ENCODE peak calls at places on chromosomes 3 and 15, in four cellular contexts. One of them, this sample, is unnamed.

GRCh38 chr3:141050576-141050912 is 603 bp upstream of the SPSB4 start:
- DNase-seq in HFFc6: no peak
- DNase-seq in Calu3: no peak
- DNase-seq in astrocyte: no peak
- DNase-seq in this sample: no peak

GRCh38 chr15:43225201-43225949 is 4.6 kb upstream of the EPB42 start:
- DNase-seq in HFFc6: peak
- DNase-seq in Calu3: peak
- DNase-seq in astrocyte: peak
- DNase-seq in this sample: no peak

GRCh38 chr15:30043211-30043655 is 39.5 kb upstream of the GOLGA8J start:
- DNase-seq in HFFc6: no peak
- DNase-seq in Calu3: no peak
- DNase-seq in astrocyte: peak
- DNase-seq in this sample: no peak

GRCh38 chr15:89163271-89164055 is 57.9 kb downstream of the RLBP1 start:
- DNase-seq in HFFc6: no peak
- DNase-seq in Calu3: no peak
- DNase-seq in astrocyte: no peak
- DNase-seq in this sample: no peak

GRCh38 chr3:181855825-181856224 is 144.1 kb downstream of the SOX2 start:
- DNase-seq in HFFc6: no peak
- DNase-seq in Calu3: no peak
- DNase-seq in astrocyte: peak
- DNase-seq in this sample: no peak

GRCh38 chr3:150150633-150151032 is 179.9 kb upstream of the PFN2 start:
- DNase-seq in HFFc6: peak
- DNase-seq in Calu3: no peak
- DNase-seq in astrocyte: no peak
- DNase-seq in this sample: no peak

GRCh38 chr3:171817074-171817748 is 6.9 kb upstream of the PLD1 start:
- DNase-seq in HFFc6: no peak
- DNase-seq in Calu3: no peak
- DNase-seq in astrocyte: no peak
- DNase-seq in this sample: no peak

GRCh38 chr3:39415983-39416382 is 9.5 kb downstream of the RPSA start:
- DNase-seq in HFFc6: no peak
- DNase-seq in Calu3: no peak
- DNase-seq in astrocyte: no peak
- DNase-seq in this sample: no peak

GRCh38 chr15:55282284-55282833 is 7.3 kb downstream of the RAB27A start:
- DNase-seq in HFFc6: peak
- DNase-seq in Calu3: peak
- DNase-seq in astrocyte: peak
- DNase-seq in this sample: no peak

GRCh38 chr3:4749567-4750002 is 229.7 kb upstream of the BHLHE40 start:
- DNase-seq in HFFc6: no peak
- DNase-seq in Calu3: no peak
- DNase-seq in astrocyte: no peak
- DNase-seq in this sample: no peak

GRCh38 chr15:40937762-40938529 is 8.8 kb downstream of the DLL4 start:
- DNase-seq in HFFc6: peak
- DNase-seq in Calu3: peak
- DNase-seq in astrocyte: no peak
- DNase-seq in this sample: no peak

GRCh38 chr15:84871428-84871985 is 13.0 kb upstream of the SLC28A1 start:
- DNase-seq in HFFc6: no peak
- DNase-seq in Calu3: no peak
- DNase-seq in astrocyte: no peak
- DNase-seq in this sample: no peak

GRCh38 chr15:25671132-25671531 is 192.0 kb downstream of the ATP10A start:
- DNase-seq in HFFc6: peak
- DNase-seq in Calu3: no peak
- DNase-seq in astrocyte: peak
- DNase-seq in this sample: no peak
- TF ChIP-seq CTCF in HFFc6: no peak
- TF ChIP-seq CTCF in Calu3: no peak
- TF ChIP-seq CTCF in astrocyte: no peak
- TF ChIP-seq CTCF in this sample: no peak

DNA sequence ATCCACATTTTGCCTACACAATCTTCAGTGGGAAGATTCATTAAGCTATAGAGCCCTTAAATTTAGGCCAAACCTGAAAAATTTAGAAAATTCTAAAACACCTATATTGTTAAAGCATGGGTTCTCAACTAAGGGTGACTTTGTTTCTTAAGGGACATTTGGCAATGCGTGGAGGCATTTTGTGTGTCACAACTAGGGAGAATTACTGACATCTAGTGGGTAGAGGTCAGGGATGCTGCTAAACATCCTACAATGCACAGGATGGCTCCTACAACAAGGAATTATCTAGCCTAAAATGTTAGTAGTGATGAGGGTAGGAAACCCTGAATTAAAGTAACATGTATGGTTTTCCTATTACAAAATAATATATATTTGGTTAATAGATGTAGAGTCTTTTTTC is 55.8 kb downstream of the TBC1D5 start:
- DNase-seq in HFFc6: peak
- DNase-seq in Calu3: no peak
- DNase-seq in astrocyte: no peak
- DNase-seq in this sample: no peak
- TF ChIP-seq CTCF in HFFc6: peak
- TF ChIP-seq CTCF in Calu3: no peak
- TF ChIP-seq CTCF in astrocyte: no peak
- TF ChIP-seq CTCF in this sample: no peak

GRCh38 chr15:60842694-60843093 is 363.8 kb upstream of the ICE2 start:
- DNase-seq in HFFc6: no peak
- DNase-seq in Calu3: no peak
- DNase-seq in astrocyte: no peak
- DNase-seq in this sample: no peak

GRCh38 chr15:60838206-60838605 is 359.3 kb upstream of the ICE2 start:
- DNase-seq in HFFc6: no peak
- DNase-seq in Calu3: no peak
- DNase-seq in astrocyte: no peak
- DNase-seq in this sample: no peak

GRCh38 chr15:60843482-60843881 is 364.5 kb upstream of the ICE2 start:
- DNase-seq in HFFc6: no peak
- DNase-seq in Calu3: no peak
- DNase-seq in astrocyte: no peak
- DNase-seq in this sample: no peak

GRCh38 chr15:60840703-60841411 is 361.9 kb upstream of the ICE2 start:
- DNase-seq in HFFc6: no peak
- DNase-seq in Calu3: no peak
- DNase-seq in astrocyte: no peak
- DNase-seq in this sample: no peak

GRCh38 chr15:60840306-60840702 is 361.4 kb upstream of the ICE2 start:
- DNase-seq in HFFc6: peak
- DNase-seq in Calu3: no peak
- DNase-seq in astrocyte: peak
- DNase-seq in this sample: no peak
- TF ChIP-seq CTCF in HFFc6: peak
- TF ChIP-seq CTCF in Calu3: no peak
- TF ChIP-seq CTCF in astrocyte: no peak
- TF ChIP-seq CTCF in this sample: no peak

GRCh38 chr15:62068071-62068786 is 1.5 kb downstream of the C2CD4A start:
- DNase-seq in HFFc6: no peak
- DNase-seq in Calu3: peak
- DNase-seq in astrocyte: no peak
- DNase-seq in this sample: peak
- TF ChIP-seq CTCF in HFFc6: peak
- TF ChIP-seq CTCF in Calu3: peak
- TF ChIP-seq CTCF in astrocyte: no peak
- TF ChIP-seq CTCF in this sample: no peak

This sample was measured in glutamatergic neuron.